ENCODE peak calls at places on chromosomes 2 and 18, in four cellular contexts. One of them, this sample, is unnamed.

GRCh38 chr2:215314896-215315295 is 3.0 kb downstream of the ATIC start:
- DNase-seq in progenitor cell of endocrine pancreas: no peak
- DNase-seq in spleen: no peak
- DNase-seq in CD8-positive, alpha-beta T cell: no peak
- DNase-seq in this sample: no peak

GRCh38 chr2:164661349-164661748 is 40.1 kb upstream of the GRB14 start:
- DNase-seq in progenitor cell of endocrine pancreas: no peak
- DNase-seq in spleen: no peak
- DNase-seq in CD8-positive, alpha-beta T cell: no peak
- DNase-seq in this sample: no peak

GRCh38 chr2:240435955-240436625 is 627 bp downstream of the GPC1 start:
- DNase-seq in progenitor cell of endocrine pancreas: no peak
- DNase-seq in spleen: peak
- DNase-seq in CD8-positive, alpha-beta T cell: no peak
- DNase-seq in this sample: peak

GRCh38 chr2:127231130-127231865 is 11.2 kb upstream of the CYP27C1 start:
- DNase-seq in progenitor cell of endocrine pancreas: no peak
- DNase-seq in spleen: no peak
- DNase-seq in CD8-positive, alpha-beta T cell: no peak
- DNase-seq in this sample: no peak

GRCh38 chr2:24075915-24076848 is at the start of gene SF3B6:
- DNase-seq in progenitor cell of endocrine pancreas: peak
- DNase-seq in spleen: peak
- DNase-seq in CD8-positive, alpha-beta T cell: peak
- DNase-seq in this sample: peak

GRCh38 chr2:51734115-51734514 is 702.2 kb upstream of the NRXN1 start:
- DNase-seq in progenitor cell of endocrine pancreas: no peak
- DNase-seq in spleen: no peak
- DNase-seq in CD8-positive, alpha-beta T cell: no peak
- DNase-seq in this sample: no peak

GRCh38 chr18:11909081-11909410 is 929 bp upstream of the MPPE1 start:
- DNase-seq in progenitor cell of endocrine pancreas: no peak
- DNase-seq in spleen: no peak
- DNase-seq in CD8-positive, alpha-beta T cell: no peak
- DNase-seq in this sample: no peak

GRCh38 chr2:75894170-75894569 is 183.5 kb upstream of the GCFC2 start:
- DNase-seq in progenitor cell of endocrine pancreas: no peak
- DNase-seq in spleen: no peak
- DNase-seq in CD8-positive, alpha-beta T cell: no peak
- DNase-seq in this sample: no peak

GRCh38 chr2:25790074-25790473 is 88.2 kb downstream of the ASXL2 start:
- DNase-seq in progenitor cell of endocrine pancreas: no peak
- DNase-seq in spleen: no peak
- DNase-seq in CD8-positive, alpha-beta T cell: no peak
- DNase-seq in this sample: no peak

GRCh38 chr2:241496904-241497877 is 11.2 kb downstream of the STK25 start:
- DNase-seq in progenitor cell of endocrine pancreas: no peak
- DNase-seq in spleen: no peak
- DNase-seq in CD8-positive, alpha-beta T cell: no peak
- DNase-seq in this sample: no peak

GRCh38 chr18:683531-683930 is 26.1 kb downstream of the TYMS start:
- DNase-seq in progenitor cell of endocrine pancreas: no peak
- DNase-seq in spleen: no peak
- DNase-seq in CD8-positive, alpha-beta T cell: no peak
- DNase-seq in this sample: no peak

GRCh38 chr18:682833-683232 is 25.4 kb downstream of the TYMS start:
- DNase-seq in progenitor cell of endocrine pancreas: no peak
- DNase-seq in spleen: no peak
- DNase-seq in CD8-positive, alpha-beta T cell: no peak
- DNase-seq in this sample: no peak

GRCh38 chr18:688322-688721 is 24.1 kb downstream of the ENOSF1 start:
- DNase-seq in progenitor cell of endocrine pancreas: no peak
- DNase-seq in spleen: no peak
- DNase-seq in CD8-positive, alpha-beta T cell: no peak
- DNase-seq in this sample: no peak

GRCh38 chr18:685438-685837 is 27.0 kb downstream of the ENOSF1 start:
- DNase-seq in progenitor cell of endocrine pancreas: no peak
- DNase-seq in spleen: no peak
- DNase-seq in CD8-positive, alpha-beta T cell: no peak
- DNase-seq in this sample: no peak

DNA sequence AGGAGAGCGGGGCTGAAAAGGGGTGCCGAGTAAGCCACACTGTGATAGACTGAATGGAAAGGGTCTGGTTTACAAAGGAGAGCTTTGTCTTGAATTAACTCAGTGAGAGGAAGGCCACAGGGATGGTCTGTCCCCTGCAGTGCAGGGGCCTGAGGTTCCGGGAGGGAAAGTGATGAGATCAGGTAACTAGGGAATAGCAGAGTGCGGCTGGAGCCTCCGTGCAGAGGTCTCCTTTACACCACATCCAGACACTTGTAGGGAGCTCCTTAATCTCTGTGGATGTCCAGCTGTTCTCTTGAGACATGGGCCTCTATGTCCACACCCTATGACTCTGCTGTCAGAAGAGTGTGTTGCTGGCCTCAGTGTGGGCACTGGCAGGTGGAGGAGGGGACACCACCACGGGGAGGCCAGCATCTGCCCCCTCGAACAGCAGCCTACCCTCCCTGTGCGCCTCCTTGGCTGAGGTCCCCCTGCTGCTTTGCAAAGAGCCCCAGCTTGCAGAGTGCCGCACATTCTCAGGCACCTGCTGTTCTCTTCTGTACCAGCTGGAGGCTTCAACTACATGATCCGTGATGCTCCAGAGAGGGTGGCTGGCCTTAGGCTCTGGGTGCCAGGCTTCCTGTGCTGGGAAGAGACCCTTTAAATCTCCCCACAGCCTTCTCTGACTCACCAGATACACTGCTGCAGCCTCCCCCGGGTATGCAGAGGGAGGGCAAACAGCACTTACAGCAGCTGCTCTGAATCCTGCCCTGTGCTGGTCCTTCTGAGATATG is 25.9 kb downstream of the ENOSF1 start:
- DNase-seq in progenitor cell of endocrine pancreas: no peak
- DNase-seq in spleen: no peak
- DNase-seq in CD8-positive, alpha-beta T cell: no peak
- DNase-seq in this sample: peak
- TF ChIP-seq CTCF in progenitor cell of endocrine pancreas: no peak
- TF ChIP-seq CTCF in spleen: no peak
- TF ChIP-seq CTCF in CD8-positive, alpha-beta T cell: no peak
- TF ChIP-seq CTCF in this sample: no peak

DNA sequence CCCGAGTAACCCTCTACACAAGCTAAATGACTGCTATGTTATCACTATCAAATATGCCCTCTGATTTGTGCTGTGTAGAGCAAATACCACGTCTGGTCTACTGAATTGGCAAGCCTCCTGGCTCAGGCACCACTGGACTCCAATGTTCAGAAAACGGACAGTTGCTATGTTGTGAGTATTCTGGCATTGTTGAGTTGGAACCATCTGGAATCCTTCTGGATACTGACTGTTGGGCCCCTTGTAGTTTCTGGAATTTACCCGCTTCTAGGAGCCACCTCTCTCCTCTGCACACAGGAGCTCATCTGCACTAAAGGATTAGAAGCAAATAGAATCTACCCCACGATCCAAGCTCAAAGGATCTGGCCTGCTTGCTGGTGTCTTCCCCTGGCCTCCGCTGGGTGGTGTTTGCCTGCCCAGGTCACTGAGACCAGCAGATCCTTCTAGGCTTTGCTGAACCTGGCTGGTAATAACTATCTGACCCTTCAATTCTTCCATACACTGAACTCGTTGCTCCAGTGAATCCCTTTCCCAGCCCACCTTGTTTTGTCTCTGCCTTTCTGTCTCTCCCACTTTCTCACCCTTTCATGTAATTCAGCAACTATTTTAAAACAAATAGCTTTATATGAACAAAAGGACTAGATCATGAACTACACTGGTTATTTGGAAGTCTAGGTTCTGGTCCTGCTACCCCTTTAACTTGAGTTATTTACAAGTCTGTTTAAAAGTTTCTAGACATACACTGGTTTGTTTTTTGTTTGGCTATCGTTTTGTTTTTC is 2.1 kb upstream of the HAAO start:
- DNase-seq in progenitor cell of endocrine pancreas: no peak
- DNase-seq in spleen: peak
- DNase-seq in CD8-positive, alpha-beta T cell: no peak
- DNase-seq in this sample: peak
- TF ChIP-seq CTCF in progenitor cell of endocrine pancreas: peak
- TF ChIP-seq CTCF in spleen: no peak
- TF ChIP-seq CTCF in CD8-positive, alpha-beta T cell: no peak
- TF ChIP-seq CTCF in this sample: no peak

GRCh38 chr2:61530365-61531148 is 7.6 kb downstream of the XPO1 start:
- DNase-seq in progenitor cell of endocrine pancreas: no peak
- DNase-seq in spleen: no peak
- DNase-seq in CD8-positive, alpha-beta T cell: no peak
- DNase-seq in this sample: no peak

GRCh38 chr2:61534926-61535325 is 3.2 kb downstream of the XPO1 start:
- DNase-seq in progenitor cell of endocrine pancreas: no peak
- DNase-seq in spleen: no peak
- DNase-seq in CD8-positive, alpha-beta T cell: no peak
- DNase-seq in this sample: no peak

GRCh38 chr2:61535449-61535848 is 2.7 kb downstream of the XPO1 start:
- DNase-seq in progenitor cell of endocrine pancreas: no peak
- DNase-seq in spleen: no peak
- DNase-seq in CD8-positive, alpha-beta T cell: no peak
- DNase-seq in this sample: no peak

DNA sequence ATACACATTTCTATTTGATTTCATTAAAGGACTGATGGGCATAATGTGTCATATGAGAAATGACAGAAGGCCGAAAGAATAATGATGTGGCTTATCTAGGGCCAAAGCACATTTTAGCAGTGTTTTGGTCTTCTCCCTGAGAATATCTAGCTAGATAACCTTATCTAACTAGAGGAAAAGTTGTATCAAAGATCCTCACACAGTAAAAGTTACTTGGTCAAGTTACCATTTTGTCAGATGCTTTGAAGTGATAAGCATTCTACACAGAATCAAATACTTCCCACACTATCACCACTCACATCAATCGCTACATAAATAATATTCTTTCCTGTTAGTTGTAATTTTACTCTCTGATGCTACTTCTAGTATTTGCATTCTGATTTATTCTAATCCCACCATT is 8.2 kb downstream of the XPO1 start:
- DNase-seq in progenitor cell of endocrine pancreas: no peak
- DNase-seq in spleen: no peak
- DNase-seq in CD8-positive, alpha-beta T cell: no peak
- DNase-seq in this sample: no peak
- TF ChIP-seq CTCF in progenitor cell of endocrine pancreas: no peak
- TF ChIP-seq CTCF in spleen: no peak
- TF ChIP-seq CTCF in CD8-positive, alpha-beta T cell: no peak
- TF ChIP-seq CTCF in this sample: no peak

GRCh38 chr2:206790311-206790935 is 25.0 kb downstream of the FASTKD2 start:
- DNase-seq in progenitor cell of endocrine pancreas: no peak
- DNase-seq in spleen: no peak
- DNase-seq in CD8-positive, alpha-beta T cell: no peak
- DNase-seq in this sample: no peak

GRCh38 chr2:206798009-206798408 is 32.6 kb downstream of the FASTKD2 start:
- DNase-seq in progenitor cell of endocrine pancreas: no peak
- DNase-seq in spleen: no peak
- DNase-seq in CD8-positive, alpha-beta T cell: no peak
- DNase-seq in this sample: no peak

GRCh38 chr2:206797376-206797775 is 32.0 kb downstream of the FASTKD2 start:
- DNase-seq in progenitor cell of endocrine pancreas: no peak
- DNase-seq in spleen: no peak
- DNase-seq in CD8-positive, alpha-beta T cell: no peak
- DNase-seq in this sample: no peak

DNA sequence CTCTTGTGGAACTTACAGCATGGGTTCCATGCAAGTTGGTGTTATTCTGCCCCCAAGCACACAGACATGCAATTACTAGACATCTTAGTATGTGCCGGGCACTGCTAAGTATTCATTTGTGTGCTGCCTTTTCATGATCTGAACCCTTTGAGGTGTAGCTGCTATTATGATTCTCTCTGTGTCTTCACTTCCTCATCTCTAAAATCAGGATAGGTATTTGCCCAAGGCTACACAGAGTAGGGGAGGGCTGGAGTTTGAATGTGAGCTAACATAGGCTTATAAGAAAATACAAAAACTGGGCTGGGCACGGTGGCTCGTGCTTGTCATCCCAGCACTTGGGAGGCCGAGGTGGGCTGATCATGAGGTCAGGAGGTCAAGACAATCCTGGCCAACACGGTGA is 27.2 kb downstream of the FASTKD2 start:
- DNase-seq in progenitor cell of endocrine pancreas: no peak
- DNase-seq in spleen: no peak
- DNase-seq in CD8-positive, alpha-beta T cell: no peak
- DNase-seq in this sample: no peak
- TF ChIP-seq CTCF in progenitor cell of endocrine pancreas: no peak
- TF ChIP-seq CTCF in spleen: no peak
- TF ChIP-seq CTCF in CD8-positive, alpha-beta T cell: no peak
- TF ChIP-seq CTCF in this sample: no peak

GRCh38 chr2:181570059-181570458 is 86.8 kb downstream of the CERKL start:
- DNase-seq in progenitor cell of endocrine pancreas: no peak
- DNase-seq in spleen: no peak
- DNase-seq in CD8-positive, alpha-beta T cell: no peak
- DNase-seq in this sample: no peak

GRCh38 chr2:181573140-181573736 is 83.7 kb downstream of the CERKL start:
- DNase-seq in progenitor cell of endocrine pancreas: no peak
- DNase-seq in spleen: no peak
- DNase-seq in CD8-positive, alpha-beta T cell: no peak
- DNase-seq in this sample: no peak

GRCh38 chr2:181575024-181575649 is 81.8 kb downstream of the CERKL start:
- DNase-seq in progenitor cell of endocrine pancreas: no peak
- DNase-seq in spleen: no peak
- DNase-seq in CD8-positive, alpha-beta T cell: no peak
- DNase-seq in this sample: peak

GRCh38 chr2:181574321-181574720 is 82.6 kb downstream of the CERKL start:
- DNase-seq in progenitor cell of endocrine pancreas: no peak
- DNase-seq in spleen: no peak
- DNase-seq in CD8-positive, alpha-beta T cell: no peak
- DNase-seq in this sample: no peak

GRCh38 chr2:181570833-181571661 is 85.9 kb downstream of the CERKL start:
- DNase-seq in progenitor cell of endocrine pancreas: no peak
- DNase-seq in spleen: no peak
- DNase-seq in CD8-positive, alpha-beta T cell: no peak
- DNase-seq in this sample: no peak
- TF ChIP-seq CTCF in progenitor cell of endocrine pancreas: peak
- TF ChIP-seq CTCF in spleen: peak
- TF ChIP-seq CTCF in CD8-positive, alpha-beta T cell: no peak
- TF ChIP-seq CTCF in this sample: peak

GRCh38 chr2:65057391-65058052 is 1.3 kb downstream of the CEP68 start:
- DNase-seq in progenitor cell of endocrine pancreas: no peak
- DNase-seq in spleen: no peak
- DNase-seq in CD8-positive, alpha-beta T cell: peak
- DNase-seq in this sample: no peak
- TF ChIP-seq CTCF in progenitor cell of endocrine pancreas: no peak
- TF ChIP-seq CTCF in spleen: no peak
- TF ChIP-seq CTCF in CD8-positive, alpha-beta T cell: no peak
- TF ChIP-seq CTCF in this sample: no peak

GRCh38 chr18:26405190-26405781 is 143.1 kb downstream of the KCTD1 start:
- DNase-seq in progenitor cell of endocrine pancreas: no peak
- DNase-seq in spleen: no peak
- DNase-seq in CD8-positive, alpha-beta T cell: no peak
- DNase-seq in this sample: no peak
- TF ChIP-seq CTCF in progenitor cell of endocrine pancreas: peak
- TF ChIP-seq CTCF in spleen: peak
- TF ChIP-seq CTCF in CD8-positive, alpha-beta T cell: no peak
- TF ChIP-seq CTCF in this sample: no peak

GRCh38 chr2:162266468-162266754 is 23.2 kb upstream of the FAP start:
- DNase-seq in progenitor cell of endocrine pancreas: no peak
- DNase-seq in spleen: no peak
- DNase-seq in CD8-positive, alpha-beta T cell: no peak
- DNase-seq in this sample: no peak
- TF ChIP-seq CTCF in progenitor cell of endocrine pancreas: no peak
- TF ChIP-seq CTCF in spleen: no peak
- TF ChIP-seq CTCF in CD8-positive, alpha-beta T cell: no peak
- TF ChIP-seq CTCF in this sample: no peak